ENCODE peak calls at places on chromosome 17, in four cellular contexts. S is ureter, Q is COR-L47, E is T-cell. J is an unnamed sample.

GRCh38 chr17:29760279-29760721 is 137.6 kb upstream of the CORO6 start:
- DNase-seq in S (no peak), Q (no peak), E (peak), J (no peak)

GRCh38 chr17:14019186-14019956 is 49.9 kb upstream of the COX10 start:
- DNase-seq in S (no peak), Q (no peak), E (no peak), J (no peak)

GRCh38 chr17:17376362-17376761 is 73.2 kb downstream of the NT5M start:
- DNase-seq in S (no peak), Q (no peak), E (no peak), J (no peak)

GRCh38 chr17:2214047-2214717 is 89.4 kb downstream of the SMG6 start:
- DNase-seq in S (no peak), Q (no peak), E (no peak), J (no peak)

GRCh38 chr17:39761861-39762496 is 24.2 kb downstream of the GRB7 start:
- DNase-seq in S (no peak), Q (no peak), E (no peak), J (no peak)

GRCh38 chr17:2510559-2510958 is 1.1 kb downstream of the METTL16 start:
- DNase-seq in S (no peak), Q (no peak), E (no peak), J (no peak)

GRCh38 chr17:76834889-76835288 is 33.3 kb upstream of the MGAT5B start:
- DNase-seq in S (no peak), Q (no peak), E (no peak), J (no peak)

GRCh38 chr17:76871668-76872067 is 3.5 kb downstream of the MGAT5B start:
- DNase-seq in S (no peak), Q (no peak), E (no peak), J (no peak)

GRCh38 chr17:28958820-28959455 is 7.6 kb upstream of the PHF12 start:
- DNase-seq in S (no peak), Q (no peak), E (no peak), J (no peak)

GRCh38 chr17:9436629-9437028 is 139.0 kb downstream of the STX8 start:
- DNase-seq in S (no peak), Q (no peak), E (no peak), J (no peak)

GRCh38 chr17:44610331-44610730 is 45.9 kb upstream of the MEIOC start:
- DNase-seq in S (no peak), Q (no peak), E (no peak), J (no peak)

GRCh38 chr17:45326566-45326965 is 9.7 kb upstream of the MAP3K14 start:
- DNase-seq in S (no peak), Q (no peak), E (no peak), J (no peak)

GRCh38 chr17:1713878-1714487 is 3.8 kb upstream of the TLCD2 start:
- DNase-seq in S (no peak), Q (no peak), E (no peak), J (no peak)

GRCh38 chr17:64387545-64388171 is 3.0 kb downstream of the PECAM1 start:
- DNase-seq in S (no peak), Q (no peak), E (no peak), J (no peak)

GRCh38 chr17:2064980-2065785 is 10.3 kb downstream of the HIC1 start:
- DNase-seq in S (no peak), Q (no peak), E (peak), J (no peak)

GRCh38 chr17:59381716-59382570 is 50.5 kb downstream of the YPEL2 start:
- DNase-seq in S (no peak), Q (peak), E (no peak), J (no peak)

GRCh38 chr17:60165976-60166375 is 16.2 kb downstream of the CA4 start:
- DNase-seq in S (no peak), Q (no peak), E (no peak), J (no peak)